ENCODE peak calls at places on chromosomes 12 and 14, in four cellular contexts. T is Panc1, G is foreskin fibroblast, V is gastrocnemius medialis. L is an unnamed sample.

GRCh38 chr14:89900822-89901221 is 53.7 kb downstream of the EFCAB11 start:
- DNase-seq in T (no peak), G (no peak), V (no peak), L (no peak)

GRCh38 chr12:113221997-113222729 is 899 bp downstream of the TPCN1 start:
- DNase-seq in T (no peak), G (no peak), V (no peak), L (no peak)

GRCh38 chr14:99247091-99247729 is 24.8 kb downstream of the BCL11B start:
- DNase-seq in T (no peak), G (no peak), V (no peak), L (no peak)

GRCh38 chr14:38110258-38110657 is 97.4 kb upstream of the SSTR1 start:
- DNase-seq in T (no peak), G (no peak), V (no peak), L (no peak)

GRCh38 chr12:71684081-71684480 is 1.8 kb upstream of the TMEM19 start:
- DNase-seq in T (no peak), G (no peak), V (no peak), L (no peak)

GRCh38 chr14:31440280-31440679 is 17.0 kb downstream of the DTD2 start:
- DNase-seq in T (no peak), G (no peak), V (no peak), L (no peak)

GRCh38 chr14:106207316-106207715 is 680.9 kb downstream of the TMEM121 start:
- DNase-seq in T (no peak), G (no peak), V (no peak), L (no peak)

GRCh38 chr14:104094709-104095425 is 9.4 kb downstream of the ASPG start:
- DNase-seq in T (no peak), G (peak), V (no peak), L (no peak)

GRCh38 chr14:94387051-94388026 is 1.1 kb downstream of the SERPINA1 start:
- DNase-seq in T (no peak), G (no peak), V (no peak), L (no peak)

DNA sequence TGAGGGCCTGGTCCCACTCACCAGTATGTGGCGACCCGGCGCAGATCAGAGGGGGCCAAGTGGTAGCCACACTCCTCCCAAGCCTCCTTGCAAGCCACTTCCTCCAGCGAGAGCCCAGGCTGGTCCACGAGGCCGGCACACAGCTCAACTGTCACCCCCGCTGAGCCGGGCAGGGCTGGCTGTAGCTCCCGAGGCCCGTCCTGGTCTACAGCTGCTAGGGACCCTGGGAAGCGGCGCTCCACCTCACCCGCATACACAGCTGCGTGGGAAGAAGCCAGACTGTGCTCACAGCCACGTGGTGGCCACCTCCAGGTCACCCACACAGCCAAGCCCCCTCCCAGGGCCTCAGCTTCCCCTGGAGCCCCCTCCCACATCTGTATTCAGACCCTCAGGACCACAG is 4.6 kb downstream of the NUDT14 start:
- DNase-seq in T (no peak), G (no peak), V (no peak), L (no peak)
- H3K4me3 ChIP-seq in T (no peak), G (no peak), V (no peak), L (no peak)

DNA sequence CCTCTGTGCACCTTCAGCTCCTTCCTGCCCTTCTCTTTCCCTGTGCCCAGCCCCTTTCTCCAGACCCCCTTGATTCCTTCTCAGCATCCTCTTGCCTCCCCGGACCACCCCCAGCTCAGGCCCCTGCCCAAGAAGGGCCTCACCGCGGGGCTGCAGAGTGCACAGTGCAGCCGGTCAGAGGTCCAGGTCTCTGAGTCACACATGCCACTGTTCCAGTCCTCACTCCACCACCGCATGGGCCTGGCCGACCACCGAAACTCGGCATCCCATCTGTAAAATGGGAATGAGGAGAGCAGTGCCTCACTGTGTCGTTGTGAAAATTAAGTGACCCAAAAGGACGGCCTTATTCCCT is 13.3 kb downstream of the BDKRB1 start:
- DNase-seq in T (no peak), G (no peak), V (no peak), L (no peak)
- TF ChIP-seq CTCF in T (no peak), G (no peak), V (no peak), L (no peak)

GRCh38 chr12:53244337-53244736 is 12.3 kb upstream of the RARG start:
- DNase-seq in T (no peak), G (no peak), V (no peak), L (no peak)

GRCh38 chr12:53241623-53242412 is 9.8 kb upstream of the RARG start:
- DNase-seq in T (no peak), G (no peak), V (no peak), L (no peak)

GRCh38 chr12:53236443-53237111 is 4.6 kb upstream of the RARG start:
- DNase-seq in T (no peak), G (no peak), V (no peak), L (no peak)

GRCh38 chr12:53235742-53236442 is 3.9 kb upstream of the RARG start:
- DNase-seq in T (no peak), G (peak), V (no peak), L (no peak)

DNA sequence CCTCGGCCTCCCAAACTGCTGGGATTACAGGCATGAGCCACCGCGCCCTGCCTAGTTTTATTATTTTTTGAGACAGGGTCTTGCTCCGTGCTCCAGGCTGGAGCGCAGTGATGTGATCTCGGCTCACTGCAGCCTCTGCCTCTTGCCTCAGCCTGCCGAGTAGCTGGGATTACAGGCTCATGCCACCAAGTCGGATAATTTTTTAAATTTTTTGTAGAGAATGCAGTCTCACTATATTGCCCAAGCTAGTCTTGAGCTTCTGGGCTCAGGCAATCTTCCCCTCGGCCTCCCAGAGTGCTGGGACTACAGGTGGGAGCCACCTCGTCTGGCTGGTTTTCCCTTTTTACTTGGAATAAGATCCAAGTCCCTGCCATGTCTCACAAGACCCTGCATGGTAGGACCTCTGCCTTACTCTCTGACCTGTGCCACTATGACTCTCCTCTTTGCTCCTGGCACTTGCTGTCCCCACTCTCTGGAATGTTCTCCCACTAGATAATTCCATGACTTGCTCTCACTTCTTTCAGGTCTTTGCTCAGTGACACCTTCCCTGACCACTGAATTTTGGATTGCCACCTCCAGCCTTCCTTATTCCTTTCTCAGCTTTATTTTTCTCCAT is 7.7 kb upstream of the RARG start:
- DNase-seq in T (no peak), G (no peak), V (no peak), L (no peak)
- H3K4me3 ChIP-seq in T (no peak), G (no peak), V (no peak), L (no peak)

DNA sequence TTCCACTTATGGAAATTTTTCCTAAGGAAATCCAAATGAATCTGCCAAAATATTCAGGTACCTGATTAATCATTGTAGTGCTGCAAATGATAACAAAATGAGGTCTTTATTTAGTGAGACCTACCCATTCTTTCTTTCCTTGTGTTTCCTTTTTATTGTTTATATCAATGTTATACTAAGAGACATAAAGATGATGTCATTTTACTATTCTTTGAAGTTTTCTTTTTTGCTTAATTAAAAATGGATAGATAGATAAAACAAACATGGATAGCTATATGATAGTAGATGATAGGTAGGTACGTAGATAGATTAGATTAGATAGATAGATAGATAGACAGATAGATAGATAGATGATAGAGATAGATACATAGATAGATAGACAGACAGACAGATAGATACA is 669.5 kb upstream of the TBX3 start:
- DNase-seq in T (no peak), G (no peak), V (no peak), L (no peak)
- TF ChIP-seq CTCF in T (no peak), G (no peak), V (no peak), L (no peak)

GRCh38 chr12:44885902-44886301 is 9.8 kb upstream of the NELL2 start:
- DNase-seq in T (no peak), G (no peak), V (no peak), L (no peak)

GRCh38 chr12:44875417-44875953 is 630 bp downstream of the NELL2 start:
- DNase-seq in T (no peak), G (peak), V (no peak), L (no peak)

GRCh38 chr12:44876554-44877275 is 600 bp upstream of the NELL2 start:
- DNase-seq in T (no peak), G (peak), V (no peak), L (no peak)

GRCh38 chr12:44875954-44876553 is at the start of gene NELL2:
- DNase-seq in T (no peak), G (peak), V (no peak), L (peak)

GRCh38 chr12:44881197-44881596 is 5.1 kb upstream of the NELL2 start:
- DNase-seq in T (no peak), G (no peak), V (no peak), L (no peak)
- H3K4me3 ChIP-seq in T (no peak), G (no peak), V (no peak), L (no peak)

L was measured in LNCaP clone FGC.